ENCODE peak calls at places on chromosomes 13 and 19, in nine cellular contexts. T is CD4-positive, alpha-beta T cell; X is CD8-positive, alpha-beta memory T cell; S is pancreas; C is IMR-90; G is spleen; O is DND-41; J is esophagus squamous epithelium; A is prostate gland. I is an unnamed sample.

GRCh38 chr19:5999693-6000092 is 21.8 kb upstream of the RANBP3 start:
- DNase-seq in C (no peak), S (no peak), J (no peak), X (no peak), A (no peak), G (no peak), T (no peak), O (no peak), I (no peak)

GRCh38 chr19:52689804-52690394 is 44.9 kb downstream of the ZNF611 start:
- DNase-seq in T (peak), C (no peak), G (peak), A (peak), O (peak), S (peak), X (peak), J (no peak), I (no peak)

GRCh38 chr19:48728882-48729645 is 9.5 kb upstream of the MAMSTR start:
- DNase-seq in S (no peak), O (no peak), A (no peak), J (no peak), T (no peak), C (no peak), X (no peak), G (no peak), I (no peak)

GRCh38 chr13:95180513-95181245 is 120.6 kb downstream of the ABCC4 start:
- DNase-seq in J (no peak), O (no peak), G (no peak), T (no peak), S (no peak), C (no peak), X (no peak), A (no peak), I (no peak)

GRCh38 chr13:39209731-39210633 is 171.7 kb downstream of the NHLRC3 start:
- DNase-seq in C (peak), T (no peak), A (no peak), X (no peak), G (no peak), S (no peak), J (no peak), O (no peak), I (no peak)

GRCh38 chr19:16330368-16330801 is 5.8 kb downstream of the KLF2 start:
- DNase-seq in J (peak), S (peak), X (peak), C (peak), G (peak), T (peak), O (peak), A (no peak), I (peak)

GRCh38 chr13:23020246-23020843 is 160.4 kb upstream of the SGCG start:
- DNase-seq in S (peak), A (peak), J (no peak), T (peak), O (peak), X (no peak), G (no peak), C (peak), I (no peak)

GRCh38 chr13:28353679-28354078 is 141.2 kb downstream of the FLT1 start:
- DNase-seq in A (no peak), G (no peak), S (no peak), X (no peak), C (no peak), T (no peak), J (no peak), O (no peak), I (no peak)

GRCh38 chr13:94667190-94667589 is 45.2 kb downstream of the SOX21 start:
- DNase-seq in X (no peak), A (no peak), S (no peak), C (no peak), T (no peak), J (no peak), G (no peak), O (no peak), I (no peak)

GRCh38 chr19:33291623-33292534 is 10.5 kb downstream of the CEBPA start:
- DNase-seq in O (no peak), J (no peak), A (no peak), G (peak), T (no peak), S (no peak), C (no peak), X (no peak), I (no peak)

GRCh38 chr13:30216111-30216510 is 91.2 kb downstream of the KATNAL1 start:
- DNase-seq in T (no peak), J (no peak), C (no peak), S (no peak), X (no peak), O (no peak), A (no peak), G (no peak), I (no peak)

GRCh38 chr13:80339841-80340642 is 884 bp downstream of the SPRY2 start:
- DNase-seq in A (peak), S (peak), C (peak), J (no peak), X (no peak), G (peak), T (no peak), O (no peak), I (no peak)

GRCh38 chr13:82458169-82458568 is 1424.1 kb downstream of the SLITRK1 start:
- DNase-seq in C (no peak), A (no peak), O (no peak), G (peak), X (no peak), S (no peak), T (no peak), J (no peak), I (no peak)

GRCh38 chr19:38617283-38617763 is 430 bp downstream of the MAP4K1 start:
- DNase-seq in O (peak), T (no peak), C (no peak), S (no peak), J (no peak), G (peak), X (no peak), A (no peak), I (no peak)

GRCh38 chr13:50053844-50054243 is 38.6 kb downstream of the KCNRG start:
- DNase-seq in T (no peak), X (no peak), A (no peak), S (no peak), J (no peak), C (no peak), O (no peak), G (no peak), I (no peak)

GRCh38 chr19:55700813-55701212 is 25.8 kb downstream of the EPN1 start:
- DNase-seq in J (no peak), C (no peak), G (peak), O (no peak), S (no peak), T (no peak), X (no peak), A (no peak), I (no peak)

DNA sequence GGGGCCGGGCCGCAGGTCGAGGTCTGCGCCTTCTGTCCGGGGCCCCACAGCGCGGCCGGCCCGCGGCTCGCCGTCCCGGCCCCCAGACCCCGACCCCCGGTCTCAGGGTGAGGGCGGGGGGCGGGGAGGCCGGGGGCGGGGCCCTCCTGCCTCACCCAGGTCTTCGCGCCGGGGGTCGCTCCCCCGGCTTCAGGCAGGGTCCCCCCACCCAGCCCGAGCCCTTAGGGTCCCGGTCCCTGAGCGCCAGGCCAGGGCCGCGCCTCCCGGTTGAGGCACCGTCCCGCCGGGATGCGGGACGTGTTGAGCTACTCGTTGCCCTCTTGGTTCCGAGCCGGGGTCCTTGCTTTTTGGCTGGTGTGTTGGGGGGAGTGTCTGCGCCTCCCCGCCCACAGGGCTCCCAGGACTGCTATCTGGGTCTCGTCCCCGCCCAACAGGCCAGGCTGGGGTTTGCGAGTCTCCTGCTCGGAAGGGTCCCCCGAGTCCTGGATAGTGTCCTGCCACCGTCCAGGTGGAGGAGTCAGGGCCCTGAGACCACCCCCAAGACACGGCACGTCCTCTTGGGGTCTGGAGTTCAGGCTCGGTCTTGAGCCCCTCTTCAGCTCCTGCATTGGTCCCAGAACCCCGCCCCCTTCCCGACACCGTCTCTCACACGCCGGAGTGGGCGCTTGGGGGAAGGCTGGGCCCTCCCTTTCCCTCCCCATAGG is 452 bp downstream of the PIAS4 start:
- DNase-seq in T (no peak), O (peak), G (peak), C (no peak), A (no peak), J (no peak), S (no peak), X (peak), I (no peak)
- H3K27ac ChIP-seq in T (no peak), O (peak), G (peak), C (peak), A (peak), J (peak), S (peak), X (peak), I (peak)

GRCh38 chr13:111020546-111020945 is 94.6 kb upstream of the ARHGEF7 start:
- DNase-seq in T (no peak), S (no peak), O (no peak), X (no peak), C (no peak), A (no peak), J (no peak), G (no peak), I (no peak)
- H3K27ac ChIP-seq in T (no peak), S (no peak), O (no peak), X (no peak), C (no peak), A (no peak), J (no peak), G (no peak), I (no peak)

DNA sequence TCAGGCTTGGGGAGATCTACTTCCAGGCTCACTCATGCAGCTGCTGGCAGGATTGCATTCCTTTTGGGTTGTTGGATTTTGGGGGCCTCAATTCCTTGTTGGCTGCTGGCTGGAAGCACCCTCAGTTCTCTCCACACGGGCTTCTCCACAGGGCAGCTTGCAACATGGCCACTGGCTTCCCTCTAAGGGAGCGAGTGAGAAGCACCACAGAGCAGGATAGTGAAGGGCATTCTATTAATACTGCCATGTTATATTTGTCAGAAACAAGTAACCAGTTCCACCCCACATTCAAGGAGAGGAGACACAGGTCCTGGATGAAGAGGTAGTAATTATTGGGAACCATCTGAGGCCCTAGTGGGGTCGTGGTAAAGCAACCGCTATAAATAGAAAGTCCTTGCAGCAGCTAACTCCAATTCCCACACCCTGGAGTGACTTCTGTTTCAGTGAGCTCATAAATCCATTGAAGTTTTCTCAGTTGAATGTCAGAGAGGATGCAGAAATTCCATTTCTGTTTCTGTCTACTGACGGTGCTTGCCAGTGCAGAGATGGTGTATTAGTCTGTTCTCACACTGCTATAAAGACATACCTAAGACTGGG is 558.9 kb downstream of the IRS2 start:
- DNase-seq in S (no peak), C (no peak), X (no peak), G (no peak), T (no peak), J (no peak), O (no peak), A (no peak), I (no peak)
- H3K27ac ChIP-seq in S (no peak), C (no peak), X (no peak), G (no peak), T (no peak), J (no peak), O (no peak), A (no peak), I (no peak)

DNA sequence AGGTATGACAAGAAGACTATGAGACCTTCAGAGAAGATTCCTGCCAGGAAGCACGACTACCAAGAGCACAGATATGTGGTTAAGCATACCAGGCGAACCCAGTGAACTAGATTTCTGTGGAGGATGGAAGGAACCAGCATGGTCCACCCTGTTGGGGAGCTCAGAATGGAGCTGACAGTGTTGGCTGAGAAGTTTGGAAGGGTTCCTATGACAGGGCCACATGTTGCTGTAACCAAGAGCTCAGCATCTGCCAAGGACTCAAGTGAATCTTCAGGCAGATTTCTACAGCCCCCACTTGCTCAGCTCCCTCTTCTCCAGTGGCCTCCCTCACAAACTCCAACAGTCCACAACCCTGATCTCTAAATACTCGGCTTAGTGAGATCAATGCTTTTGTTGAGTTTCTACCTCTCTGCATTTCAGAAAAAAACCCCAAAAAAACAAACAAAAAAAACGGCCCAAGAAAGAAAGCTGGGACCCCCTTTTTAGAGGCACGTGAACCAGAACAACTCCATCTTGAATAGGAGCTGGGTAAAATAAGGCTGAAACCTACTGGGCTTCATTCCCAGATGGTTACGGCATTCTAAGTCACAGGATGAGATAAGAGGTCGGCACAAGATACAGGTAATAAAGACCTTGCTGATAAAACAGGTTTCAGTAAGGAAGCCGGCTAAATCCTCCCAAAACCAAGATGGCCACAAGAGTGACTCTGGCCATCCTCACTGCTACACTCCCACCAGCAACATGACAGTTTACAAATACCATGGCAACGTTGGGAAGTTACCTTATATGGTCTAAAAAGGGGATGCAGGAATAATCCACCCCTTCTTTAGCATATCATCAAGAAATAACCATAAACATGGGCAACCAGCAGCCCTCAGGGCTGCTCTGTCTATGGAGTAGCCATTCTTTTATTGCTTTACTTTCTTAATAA is 691.1 kb downstream of the UQCRFS1 start:
- DNase-seq in G (no peak), S (no peak), A (no peak), C (no peak), J (no peak), X (no peak), T (no peak), O (no peak), I (no peak)
- H3K27ac ChIP-seq in G (no peak), S (no peak), A (no peak), C (no peak), J (no peak), X (peak), T (no peak), O (no peak), I (no peak)

DNA sequence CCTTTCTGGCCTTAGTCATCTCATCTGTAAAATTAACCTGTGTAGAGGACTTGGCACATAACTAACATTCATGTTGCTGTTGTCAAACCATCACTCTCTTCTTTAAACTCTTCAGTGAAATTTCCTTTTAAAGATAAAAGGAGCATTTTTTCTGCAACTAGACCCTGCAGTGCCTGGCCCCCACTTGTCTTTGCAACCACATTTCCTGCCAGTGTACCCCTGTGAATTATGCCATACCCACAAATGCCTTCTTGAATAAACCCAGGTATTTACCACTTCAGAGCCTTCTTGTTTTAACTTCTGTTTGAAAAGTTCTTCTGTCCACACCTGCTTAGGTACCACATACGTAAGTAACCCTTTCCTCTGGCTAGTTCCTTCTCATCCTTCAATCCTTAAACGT is 118.8 kb downstream of the CDK8 start:
- DNase-seq in S (no peak), X (no peak), O (peak), T (no peak), G (no peak), A (no peak), J (no peak), C (no peak), I (no peak)
- H3K27ac ChIP-seq in S (no peak), X (no peak), O (no peak), T (no peak), G (no peak), A (no peak), J (no peak), C (no peak), I (no peak)

GRCh38 chr13:114058051-114058867 is 74.2 kb downstream of the RASA3 start:
- DNase-seq in S (no peak), A (no peak), X (no peak), J (no peak), O (no peak), T (no peak), C (no peak), G (no peak), I (no peak)
- H3K27ac ChIP-seq in S (no peak), A (no peak), X (no peak), J (no peak), O (no peak), T (peak), C (no peak), G (no peak), I (no peak)